ENCODE peak calls at places on chromosomes 6 and 20, in nine cellular contexts. W is fibroblast of lung, O is body of pancreas, N is neuronal stem cell, P is keratinocyte, R is left ventricle myocardium inferior, U is right lobe of liver, V is lower lobe of right lung, I is IMR-90. F is an unnamed sample. For H3K9me3, the result is how much of the 10 kb centered on the place peaks cover.

GRCh38 chr6:119544325-119545150 is 195.0 kb upstream of the MAN1A1 start:
- DNase-seq in W (peak), O (no peak), N (no peak), P (no peak), R (no peak), U (no peak), V (no peak), I (peak), F (no peak)

GRCh38 chr6:1611322-1611571 is 1.5 kb downstream of the FOXC1 start:
- DNase-seq in W (peak), O (peak), N (no peak), P (no peak), R (no peak), U (no peak), V (no peak), I (peak), F (no peak)

GRCh38 chr6:11329841-11330765 is 97.6 kb upstream of the NEDD9 start:
- DNase-seq in W (no peak), O (peak), N (no peak), P (no peak), R (no peak), U (no peak), V (no peak), I (no peak), F (no peak)

GRCh38 chr6:163725008-163725941 is 310.8 kb downstream of the QKI start:
- DNase-seq in W (no peak), O (no peak), N (no peak), P (no peak), R (no peak), U (no peak), V (no peak), I (no peak), F (no peak)

GRCh38 chr20:62946918-62947317 is 5.6 kb upstream of the SLC17A9 start:
- DNase-seq in W (no peak), O (peak), N (no peak), P (no peak), R (peak), U (no peak), V (no peak), I (no peak), F (no peak)

GRCh38 chr6:122838060-122838780 is 49.2 kb downstream of the SMPDL3A start:
- DNase-seq in W (peak), O (peak), N (no peak), P (no peak), R (no peak), U (no peak), V (no peak), I (peak), F (no peak)

GRCh38 chr20:62685781-62686555 is 22.7 kb upstream of the NTSR1 start:
- DNase-seq in W (no peak), O (peak), N (no peak), P (no peak), R (peak), U (peak), V (peak), I (no peak), F (no peak)

GRCh38 chr20:20211988-20212518 is 155.9 kb upstream of the INSM1 start:
- DNase-seq in W (no peak), O (no peak), N (no peak), P (no peak), R (no peak), U (no peak), V (no peak), I (no peak), F (no peak)

GRCh38 chr6:33177552-33178446 is 14.5 kb downstream of the COL11A2 start:
- DNase-seq in W (no peak), O (no peak), N (no peak), P (no peak), R (no peak), U (no peak), V (no peak), I (no peak), F (no peak)

GRCh38 chr6:97925504-97925903 is 642.5 kb upstream of the MMS22L start:
- DNase-seq in W (no peak), O (no peak), N (no peak), P (no peak), R (no peak), U (no peak), V (no peak), I (no peak), F (no peak)

GRCh38 chr6:98946877-98947410 is 802 bp downstream of the FBXL4 start:
- DNase-seq in W (peak), O (peak), N (no peak), P (no peak), R (no peak), U (peak), V (peak), I (peak), F (peak)

GRCh38 chr20:58593880-58594473 is 57.1 kb upstream of the STX16 start:
- DNase-seq in W (no peak), O (no peak), N (no peak), P (no peak), R (no peak), U (no peak), V (no peak), I (no peak), F (no peak)

GRCh38 chr6:18904681-18905080 is 517.5 kb downstream of the RNF144B start:
- DNase-seq in W (no peak), O (no peak), N (no peak), P (no peak), R (no peak), U (no peak), V (no peak), I (no peak), F (no peak)

GRCh38 chr6:2970034-2970685 is 1.2 kb downstream of the SERPINB6 start:
- DNase-seq in W (no peak), O (no peak), N (peak), P (no peak), R (no peak), U (no peak), V (no peak), I (peak), F (no peak)

GRCh38 chr20:38315290-38315966 is 11.5 kb downstream of the BPI start:
- DNase-seq in W (peak), O (no peak), N (no peak), P (no peak), R (no peak), U (no peak), V (no peak), I (peak), F (no peak)

GRCh38 chr6:52663120-52663934 is 7.6 kb upstream of the TMEM14A start:
- DNase-seq in W (peak), O (peak), N (peak), P (peak), R (no peak), U (no peak), V (no peak), I (peak), F (peak)

GRCh38 chr6:27133281-27134227 is 113.9 kb upstream of the PRSS16 start:
- DNase-seq in W (peak), O (peak), N (no peak), P (no peak), R (peak), U (peak), V (peak), I (peak), F (peak)

GRCh38 chr6:10030942-10031537 is 383.8 kb downstream of the TFAP2A start:
- DNase-seq in W (no peak), O (no peak), N (no peak), P (peak), R (no peak), U (no peak), V (no peak), I (no peak), F (no peak)

GRCh38 chr6:43838276-43839036 is 68.4 kb downstream of the VEGFA start:
- DNase-seq in W (peak), O (peak), N (no peak), P (no peak), R (peak), U (peak), V (peak), I (peak), F (no peak)

GRCh38 chr6:29477923-29478450 is 9.8 kb downstream of the MAS1L start:
- DNase-seq in W (no peak), O (no peak), N (no peak), P (no peak), R (no peak), U (no peak), V (no peak), I (no peak), F (no peak)

GRCh38 chr6:84635081-84635745 is 129.2 kb downstream of the TBX18 start:
- DNase-seq in W (peak), O (no peak), N (no peak), P (no peak), R (no peak), U (no peak), V (no peak), I (peak), F (no peak)

GRCh38 chr20:62356143-62356947 is 10.8 kb downstream of the LAMA5 start:
- DNase-seq in W (peak), O (no peak), N (no peak), P (no peak), R (peak), U (peak), V (no peak), I (no peak), F (no peak)

GRCh38 chr20:49765846-49766541 is 46.6 kb upstream of the SLC9A8 start:
- DNase-seq in W (no peak), O (no peak), N (no peak), P (no peak), R (no peak), U (no peak), V (no peak), I (no peak), F (no peak)

GRCh38 chr20:34037121-34037520 is 43.4 kb downstream of the RALY start:
- DNase-seq in W (no peak), O (no peak), N (no peak), P (no peak), R (no peak), U (no peak), V (no peak), I (no peak), F (no peak)

GRCh38 chr6:136886110-136886509 is 36.0 kb upstream of the SLC35D3 start:
- DNase-seq in W (no peak), O (no peak), N (no peak), P (no peak), R (no peak), U (no peak), V (no peak), I (peak), F (no peak)

GRCh38 chr6:70547313-70547712 is 19.4 kb upstream of the SDHAF4 start:
- DNase-seq in W (peak), O (no peak), N (no peak), P (no peak), R (no peak), U (no peak), V (no peak), I (peak), F (no peak)

GRCh38 chr6:77740380-77740779 is 87.5 kb downstream of the MEI4 start:
- DNase-seq in W (peak), O (no peak), N (no peak), P (no peak), R (no peak), U (no peak), V (no peak), I (peak), F (no peak)

GRCh38 chr6:38673397-38674165 is 29.4 kb downstream of the GLO1 start:
- DNase-seq in W (no peak), O (no peak), N (no peak), P (no peak), R (no peak), U (no peak), V (no peak), I (no peak), F (no peak)

GRCh38 chr20:50824137-50824536 is 29.3 kb downstream of the BCAS4 start:
- DNase-seq in W (peak), O (peak), N (no peak), P (no peak), R (no peak), U (no peak), V (no peak), I (peak), F (no peak)

GRCh38 chr6:9467746-9468145 is 947.1 kb downstream of the TFAP2A start:
- DNase-seq in W (peak), O (no peak), N (no peak), P (no peak), R (no peak), U (no peak), V (no peak), I (peak), F (no peak)

GRCh38 chr6:137811121-137811911 is 55.7 kb upstream of the TNFAIP3 start:
- DNase-seq in W (peak), O (peak), N (no peak), P (peak), R (peak), U (peak), V (peak), I (peak), F (peak)

GRCh38 chr6:138726066-138727060 is 47.2 kb upstream of the CCDC28A start:
- DNase-seq in W (no peak), O (no peak), N (no peak), P (no peak), R (no peak), U (no peak), V (no peak), I (peak), F (no peak)

DNA sequence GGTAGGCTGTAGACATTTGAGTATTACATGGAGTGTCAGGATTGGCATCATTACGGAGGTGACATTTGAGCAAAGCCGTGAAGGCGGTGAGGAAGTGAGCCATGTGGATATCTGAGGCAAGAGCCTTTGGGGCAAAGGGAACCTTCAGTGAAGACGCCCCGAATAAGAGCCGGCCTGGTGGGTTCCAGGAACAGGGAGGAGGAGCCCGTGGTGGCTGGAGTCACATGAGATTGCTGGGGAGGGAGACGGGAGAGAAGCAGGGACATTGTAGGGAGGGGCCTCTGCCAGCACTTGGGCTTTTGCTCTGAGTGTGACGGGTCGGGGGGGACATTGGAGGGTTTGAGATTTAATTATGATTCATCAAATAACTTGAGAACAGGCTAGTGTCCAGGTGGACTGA is 78.3 kb downstream of the PHACTR3 start:
- DNase-seq in W (no peak), O (no peak), N (no peak), P (no peak), R (no peak), U (no peak), V (no peak), I (no peak), F (no peak)
- H3K9me3 ChIP-seq in W (under half), O (under half), N (under half), P (under half), R (under half), U (under half), V (under half), I (under half), F (under half)

DNA sequence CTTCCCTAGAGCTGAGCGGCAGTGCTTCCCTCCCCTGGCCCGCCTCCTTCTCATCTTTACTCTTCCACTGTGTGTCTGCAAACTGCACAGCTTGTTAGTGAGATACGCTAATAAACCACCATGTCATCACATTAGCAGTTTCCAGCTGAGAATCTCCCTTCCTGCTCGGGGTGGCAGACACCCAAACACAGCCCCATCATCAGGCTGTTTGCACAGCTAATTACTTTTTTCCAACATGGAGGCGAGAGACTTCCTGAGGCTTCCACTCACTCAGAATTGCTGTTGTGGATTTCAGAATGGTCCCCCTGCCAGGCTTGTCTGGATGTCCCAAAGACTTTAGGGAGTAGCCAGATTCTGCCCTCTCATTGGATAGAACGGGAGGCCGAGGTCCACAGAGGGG is 445.0 kb upstream of the SULF2 start:
- DNase-seq in W (no peak), O (no peak), N (no peak), P (no peak), R (no peak), U (no peak), V (no peak), I (no peak), F (no peak)
- H3K9me3 ChIP-seq in W (under half), O (under half), N (under half), P (under half), R (under half), U (under half), V (under half), I (under half), F (under half)

DNA sequence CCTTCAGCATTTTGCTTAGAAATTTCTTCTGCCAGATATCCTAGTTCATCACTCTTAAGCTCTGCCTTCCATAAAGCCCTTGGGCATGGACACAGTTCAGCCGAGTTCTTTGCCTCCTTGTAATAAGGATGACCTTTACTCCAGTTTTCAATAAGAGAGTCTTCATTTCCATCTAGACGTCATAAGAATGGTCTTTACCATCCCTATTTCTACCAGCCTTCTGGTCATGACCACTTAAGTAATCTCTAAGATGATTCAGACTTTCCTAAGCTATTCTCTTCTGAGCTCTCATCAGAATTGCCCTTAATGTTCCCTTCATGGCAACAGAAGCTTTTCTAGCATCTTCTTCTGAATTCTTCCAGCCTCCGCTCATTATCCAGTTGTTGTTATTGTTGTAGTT is 126.1 kb downstream of the TFAP2C start:
- DNase-seq in W (no peak), O (no peak), N (no peak), P (no peak), R (no peak), U (no peak), V (no peak), I (no peak), F (no peak)
- H3K9me3 ChIP-seq in W (under half), O (under half), N (under half), P (under half), R (under half), U (under half), V (under half), I (under half), F (under half)

GRCh38 chr20:52572687-52573086 is 381.1 kb upstream of the ZFP64 start:
- DNase-seq in W (peak), O (no peak), N (no peak), P (no peak), R (no peak), U (no peak), V (no peak), I (peak), F (no peak)

GRCh38 chr20:52578559-52578958 is 387.0 kb upstream of the ZFP64 start:
- DNase-seq in W (no peak), O (no peak), N (no peak), P (no peak), R (no peak), U (no peak), V (no peak), I (no peak), F (no peak)

GRCh38 chr20:52577696-52578095 is 386.1 kb upstream of the ZFP64 start:
- DNase-seq in W (no peak), O (no peak), N (no peak), P (no peak), R (no peak), U (no peak), V (no peak), I (no peak), F (no peak)
- H3K9me3 ChIP-seq in W (under half), O (under half), N (under half), P (under half), R (under half), U (under half), V (under half), I (under half), F (under half)

GRCh38 chr6:143664171-143664570 is 13.6 kb upstream of the PHACTR2 start:
- DNase-seq in W (no peak), O (no peak), N (no peak), P (no peak), R (no peak), U (no peak), V (no peak), I (no peak), F (no peak)
- H3K9me3 ChIP-seq in W (under half), O (under half), N (under half), P (under half), R (half or more), U (under half), V (under half), I (under half), F (under half)